ENCODE peak calls at places on chromosomes 1 and 21, in nine cellular contexts. S, H, Y, M, B, K, O, T and W are unnamed samples. For H3K36me3, the result is how much of the 10 kb centered on the place peaks cover.

GRCh38 chr21:31530918-31531705 is 128.4 kb upstream of the SOD1 start:
- DNase-seq in S (no peak), H (no peak), Y (no peak), M (peak), B (no peak), K (peak), O (no peak), T (no peak), W (no peak)

GRCh38 chr1:169115891-169116585 is 9.5 kb downstream of the ATP1B1 start:
- DNase-seq in S (peak), H (peak), Y (no peak), M (peak), B (no peak), K (no peak), O (peak), T (peak), W (no peak)

GRCh38 chr1:205273551-205273982 is 45.8 kb downstream of the TMCC2 start:
- DNase-seq in S (peak), H (peak), Y (peak), M (peak), B (peak), K (peak), O (peak), T (peak), W (peak)

GRCh38 chr1:199057284-199057683 is 418.4 kb downstream of the PTPRC start:
- DNase-seq in S (no peak), H (no peak), Y (no peak), M (no peak), B (no peak), K (no peak), O (no peak), T (no peak), W (no peak)

GRCh38 chr1:186574951-186575747 is 105.1 kb downstream of the PTGS2 start:
- DNase-seq in S (no peak), H (no peak), Y (no peak), M (no peak), B (no peak), K (no peak), O (no peak), T (no peak), W (no peak)

GRCh38 chr21:36479415-36480402 is at the start of gene CLDN14:
- DNase-seq in S (no peak), H (no peak), Y (no peak), M (peak), B (no peak), K (no peak), O (no peak), T (peak), W (no peak)

GRCh38 chr1:156122519-156123355 is 8.2 kb downstream of the LMNA start:
- DNase-seq in S (peak), H (peak), Y (peak), M (peak), B (no peak), K (peak), O (no peak), T (peak), W (peak)

GRCh38 chr1:6860401-6860800 is 75.1 kb downstream of the CAMTA1 start:
- DNase-seq in S (peak), H (no peak), Y (no peak), M (no peak), B (peak), K (no peak), O (no peak), T (no peak), W (no peak)

GRCh38 chr1:212186427-212187207 is 98.6 kb upstream of the PPP2R5A start:
- DNase-seq in S (no peak), H (no peak), Y (no peak), M (peak), B (no peak), K (no peak), O (peak), T (no peak), W (no peak)

GRCh38 chr1:41241748-41242644 is at the start of gene SCMH1:
- DNase-seq in S (peak), H (peak), Y (peak), M (peak), B (no peak), K (no peak), O (peak), T (no peak), W (peak)

GRCh38 chr1:21326861-21327344 is 36.6 kb upstream of the ECE1 start:
- DNase-seq in S (no peak), H (no peak), Y (peak), M (peak), B (no peak), K (no peak), O (no peak), T (no peak), W (no peak)

GRCh38 chr1:45526135-45526644 is 4.5 kb upstream of the PRDX1 start:
- DNase-seq in S (no peak), H (no peak), Y (no peak), M (no peak), B (no peak), K (no peak), O (no peak), T (peak), W (no peak)

GRCh38 chr1:101284021-101284420 is 47.2 kb downstream of the S1PR1 start:
- DNase-seq in S (no peak), H (no peak), Y (no peak), M (no peak), B (no peak), K (no peak), O (no peak), T (no peak), W (no peak)

GRCh38 chr1:105934806-105935205 is 1121.7 kb upstream of the PRMT6 start:
- DNase-seq in S (no peak), H (no peak), Y (no peak), M (no peak), B (no peak), K (no peak), O (no peak), T (no peak), W (no peak)

GRCh38 chr1:94854458-94855306 is 34.5 kb downstream of the SLC44A3 start:
- DNase-seq in S (peak), H (peak), Y (peak), M (peak), B (peak), K (peak), O (peak), T (peak), W (peak)

GRCh38 chr1:226939439-226940028 is 560 bp upstream of the COQ8A start:
- DNase-seq in S (peak), H (peak), Y (peak), M (peak), B (no peak), K (peak), O (peak), T (no peak), W (peak)

GRCh38 chr1:94729287-94729686 is 90.9 kb upstream of the SLC44A3 start:
- DNase-seq in S (no peak), H (no peak), Y (no peak), M (no peak), B (no peak), K (no peak), O (no peak), T (no peak), W (no peak)

GRCh38 chr1:16618719-16619118 is 5.4 kb upstream of the NBPF1 start:
- DNase-seq in S (no peak), H (no peak), Y (peak), M (peak), B (no peak), K (peak), O (peak), T (no peak), W (peak)

DNA sequence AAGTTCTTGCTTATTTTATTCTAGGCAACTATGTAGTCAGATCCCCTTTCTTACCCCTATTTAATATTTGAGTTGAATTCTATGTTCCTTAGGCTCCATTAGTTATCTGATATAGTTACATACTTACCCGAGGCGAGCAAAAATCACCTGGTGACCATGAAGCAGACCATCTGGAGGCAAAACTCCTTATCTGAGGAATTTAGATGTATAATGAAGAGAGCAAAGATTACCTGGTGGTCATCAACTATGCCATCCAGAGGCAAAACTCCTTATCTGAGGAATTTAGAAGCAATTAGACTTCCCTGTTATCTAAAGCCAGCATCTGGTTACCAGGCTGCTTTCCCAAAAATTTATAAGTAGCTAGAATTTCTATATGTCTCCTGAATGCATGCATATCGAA is 129.9 kb downstream of the PATJ start:
- DNase-seq in S (no peak), H (no peak), Y (no peak), M (no peak), B (no peak), K (no peak), O (no peak), T (no peak), W (no peak)
- H3K36me3 ChIP-seq in S (under half), H (under half), Y (under half), M (under half), B (under half), K (under half), O (under half), T (under half), W (under half)

GRCh38 chr1:63593887-63594617 is 841 bp downstream of the PGM1 start:
- DNase-seq in S (peak), H (no peak), Y (peak), M (peak), B (peak), K (peak), O (peak), T (peak), W (peak)
- TF ChIP-seq POLR2A in S (no peak), H (no peak), Y (no peak), M (peak), B (no peak), K (no peak), O (peak), T (no peak), W (peak)

GRCh38 chr1:19892628-19893168 is 10.5 kb downstream of the OTUD3 start:
- DNase-seq in S (no peak), H (no peak), Y (no peak), M (no peak), B (no peak), K (no peak), O (no peak), T (no peak), W (no peak)
- H3K36me3 ChIP-seq in S (under half), H (under half), Y (under half), M (under half), B (under half), K (under half), O (half or more), T (half or more), W (under half)

GRCh38 chr1:248837045-248837793 is 805 bp upstream of the ZNF672 start:
- DNase-seq in S (no peak), H (no peak), Y (no peak), M (peak), B (no peak), K (no peak), O (no peak), T (no peak), W (no peak)

GRCh38 chr1:248839168-248839555 is 1.1 kb downstream of the ZNF672 start:
- DNase-seq in S (no peak), H (no peak), Y (no peak), M (no peak), B (no peak), K (no peak), O (no peak), T (no peak), W (no peak)

GRCh38 chr1:248840946-248841345 is 2.9 kb downstream of the ZNF672 start:
- DNase-seq in S (no peak), H (no peak), Y (no peak), M (no peak), B (no peak), K (no peak), O (no peak), T (no peak), W (no peak)

GRCh38 chr1:248838357-248839167 is 538 bp downstream of the ZNF672 start:
- DNase-seq in S (peak), H (peak), Y (peak), M (peak), B (peak), K (peak), O (peak), T (peak), W (peak)

DNA sequence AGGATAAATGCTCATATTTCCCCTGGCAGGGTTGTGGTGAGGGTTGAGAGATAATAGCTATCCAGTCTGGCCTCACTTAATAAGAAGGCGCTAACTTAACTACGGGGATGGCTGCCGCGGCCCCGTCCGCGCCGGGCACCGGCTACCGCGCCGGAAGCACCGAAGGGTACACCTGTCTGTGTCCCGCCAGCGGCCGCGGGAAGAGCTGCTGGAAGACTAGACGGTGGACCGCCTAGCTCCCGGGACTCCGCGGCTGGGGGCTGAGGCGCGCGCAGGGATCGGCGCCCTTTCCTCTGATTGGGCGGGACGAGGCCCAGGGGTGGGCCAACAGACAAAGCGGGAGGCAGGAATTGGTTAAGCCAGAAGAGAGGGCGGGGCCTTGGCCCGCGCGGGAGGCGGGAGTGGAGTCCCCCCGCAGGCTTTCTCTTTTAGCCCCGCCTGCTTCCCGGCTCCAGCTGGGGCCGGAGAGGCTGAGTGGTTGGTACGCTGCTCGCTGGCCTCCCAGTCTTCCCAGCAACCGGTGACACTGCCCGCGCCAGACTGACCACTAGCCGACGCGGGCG is at the start of gene ZNF672:
- DNase-seq in S (peak), H (peak), Y (peak), M (peak), B (peak), K (peak), O (peak), T (peak), W (peak)
- TF ChIP-seq POLR2A in S (no peak), H (no peak), Y (peak), M (peak), B (peak), K (no peak), O (peak), T (peak), W (peak)

DNA sequence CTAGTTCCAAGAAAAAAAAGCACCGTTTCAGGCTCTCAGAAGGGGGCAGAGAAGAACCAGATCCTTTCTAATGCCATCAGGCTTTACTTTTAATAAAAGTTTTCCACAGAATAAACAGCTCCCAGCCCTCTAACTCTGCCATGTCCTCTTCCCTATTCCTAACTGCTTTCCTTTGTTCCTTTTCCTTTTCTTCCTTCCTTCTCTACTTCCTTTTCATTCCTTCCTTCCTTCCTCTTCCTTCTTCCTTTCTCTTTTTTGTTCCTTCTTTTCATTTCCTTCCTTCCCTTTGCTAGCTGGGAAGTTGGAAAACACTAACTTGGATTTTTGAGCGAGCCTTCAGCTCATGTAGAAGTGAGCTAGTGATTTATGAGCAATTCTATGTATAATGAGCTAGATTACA is 46.2 kb downstream of the KDM5B start:
- DNase-seq in S (no peak), H (no peak), Y (no peak), M (no peak), B (no peak), K (no peak), O (no peak), T (no peak), W (no peak)
- H3K36me3 ChIP-seq in S (under half), H (under half), Y (under half), M (under half), B (under half), K (under half), O (half or more), T (half or more), W (under half)

DNA sequence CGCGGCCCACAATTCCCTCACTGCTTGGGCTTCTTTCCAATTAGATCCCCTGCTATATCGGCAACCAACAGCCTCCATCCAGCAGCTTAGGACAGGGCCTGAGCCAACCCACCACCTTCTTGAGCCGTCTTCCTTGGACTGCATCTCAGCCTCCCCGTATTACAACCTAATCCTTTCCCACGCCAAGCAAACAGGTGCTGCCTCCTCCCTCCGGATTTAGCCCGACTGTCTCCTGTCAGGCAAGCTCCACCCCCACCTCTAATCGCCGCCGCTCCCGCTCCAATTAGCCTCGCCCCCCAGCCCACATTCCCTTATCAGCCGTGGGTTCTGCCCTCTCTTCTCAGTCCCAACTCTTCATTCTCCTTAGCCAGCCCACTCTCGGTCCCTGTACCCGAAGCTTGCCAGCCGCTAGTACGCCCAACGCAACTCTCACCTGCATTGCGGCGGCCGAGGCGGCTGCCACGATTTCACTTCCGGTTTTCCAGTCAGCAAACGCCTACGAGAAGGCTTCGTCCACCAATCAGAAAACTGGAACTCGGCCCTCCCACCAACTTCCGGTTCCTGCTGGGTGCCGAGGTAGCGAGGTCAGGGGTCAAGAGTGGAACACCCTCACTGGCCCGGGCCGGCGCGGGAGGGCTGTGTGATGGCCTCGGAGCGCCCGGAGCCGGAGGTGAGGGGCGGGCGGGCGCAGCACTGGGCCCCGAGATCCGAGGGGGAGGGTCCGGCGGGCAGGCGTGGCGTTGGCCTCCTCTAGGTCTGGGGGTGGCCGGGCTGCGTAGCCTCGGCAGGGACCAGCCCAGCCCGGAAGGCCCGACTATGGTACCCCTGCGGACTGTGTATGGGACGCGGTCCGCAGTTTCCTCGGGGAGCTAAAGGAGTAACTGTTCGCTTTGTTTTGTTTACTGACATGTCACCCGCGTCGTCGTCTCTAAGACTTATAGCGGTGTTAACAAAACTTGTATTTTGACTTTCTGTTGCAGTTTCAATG is at the start of the genes MED8 and SZT2:
- DNase-seq in S (peak), H (peak), Y (peak), M (peak), B (peak), K (peak), O (peak), T (peak), W (peak)
- TF ChIP-seq POLR2A in S (peak), H (peak), Y (peak), M (peak), B (peak), K (peak), O (peak), T (peak), W (peak)